ENCODE peak calls at places on chromosome 3, in six cellular contexts. One of them, this sample, is unnamed.

GRCh38 chr3:150299221-150299620 is 108.9 kb upstream of the TSC22D2 start:
- DNase-seq in occipital lobe: no peak
- DNase-seq in right lobe of liver: no peak
- DNase-seq in Calu3: no peak
- DNase-seq in GM20000: no peak
- DNase-seq in HFFc6: no peak
- DNase-seq in this sample: no peak

GRCh38 chr3:87260270-87260669 is 16.1 kb downstream of the POU1F1 start:
- DNase-seq in occipital lobe: no peak
- DNase-seq in HFFc6: peak; percentile 48
- DNase-seq in GM20000: peak; percentile 25
- DNase-seq in right lobe of liver: no peak
- DNase-seq in Calu3: peak; percentile 62
- DNase-seq in this sample: no peak

GRCh38 chr3:47018269-47018611 is 38.8 kb downstream of the NBEAL2 start:
- DNase-seq in right lobe of liver: no peak
- DNase-seq in GM20000: no peak
- DNase-seq in Calu3: no peak
- DNase-seq in occipital lobe: no peak
- DNase-seq in HFFc6: no peak
- DNase-seq in this sample: no peak

GRCh38 chr3:75242012-75242411 is 422.1 kb upstream of the FRG2C start:
- DNase-seq in right lobe of liver: no peak
- DNase-seq in occipital lobe: no peak
- DNase-seq in HFFc6: no peak
- DNase-seq in GM20000: no peak
- DNase-seq in Calu3: no peak
- DNase-seq in this sample: no peak

GRCh38 chr3:44114142-44114541 is 127.5 kb upstream of the TOPAZ1 start:
- DNase-seq in Calu3: peak; percentile 49
- DNase-seq in HFFc6: no peak
- DNase-seq in GM20000: peak; percentile 49
- DNase-seq in occipital lobe: no peak
- DNase-seq in right lobe of liver: no peak
- DNase-seq in this sample: no peak

GRCh38 chr3:78888650-78889049 is 879.1 kb downstream of the ROBO1 start:
- DNase-seq in right lobe of liver: no peak
- DNase-seq in Calu3: no peak
- DNase-seq in occipital lobe: no peak
- DNase-seq in HFFc6: peak; percentile 30
- DNase-seq in GM20000: no peak
- DNase-seq in this sample: no peak

GRCh38 chr3:149179225-149179624 is 42.4 kb downstream of the CP start:
- DNase-seq in HFFc6: peak; percentile 51
- DNase-seq in occipital lobe: no peak
- DNase-seq in GM20000: no peak
- DNase-seq in right lobe of liver: no peak
- DNase-seq in Calu3: no peak
- DNase-seq in this sample: no peak

GRCh38 chr3:50624634-50625033 is 7.7 kb downstream of the MAPKAPK3 start:
- DNase-seq in GM20000: no peak
- DNase-seq in right lobe of liver: no peak
- DNase-seq in HFFc6: no peak
- DNase-seq in occipital lobe: no peak
- DNase-seq in Calu3: peak; percentile 64
- DNase-seq in this sample: no peak

GRCh38 chr3:129441782-129442181 is 1.8 kb downstream of the IFT122 start:
- DNase-seq in right lobe of liver: no peak
- DNase-seq in HFFc6: peak; percentile 30
- DNase-seq in Calu3: no peak
- DNase-seq in GM20000: no peak
- DNase-seq in occipital lobe: peak; percentile 15
- DNase-seq in this sample: no peak

GRCh38 chr3:163476179-163476578 is 1602.1 kb downstream of the SI start:
- DNase-seq in right lobe of liver: no peak
- DNase-seq in occipital lobe: no peak
- DNase-seq in Calu3: peak; percentile 16
- DNase-seq in HFFc6: no peak
- DNase-seq in GM20000: no peak
- DNase-seq in this sample: no peak

GRCh38 chr3:72969766-72970165 is 26.8 kb upstream of the PPP4R2 start:
- DNase-seq in right lobe of liver: no peak
- DNase-seq in GM20000: no peak
- DNase-seq in occipital lobe: no peak
- DNase-seq in Calu3: no peak
- DNase-seq in HFFc6: no peak
- DNase-seq in this sample: no peak

This sample was measured in CD8-positive, alpha-beta T cell.